ENCODE peak calls at places on chromosomes 1 and 21, in six cellular contexts. J is GM04503, Y is LoVo, C is brain pericyte, F is tibial artery, T is iris pigment epithelial cell. S is an unnamed sample.

GRCh38 chr1:85582687-85583354 is 2.3 kb downstream of the CCN1 start:
- DNase-seq in J (no peak), T (peak; percentile 71), C (no peak), F (no peak), Y (no peak), S (no peak)

GRCh38 chr1:8197493-8198282 is 120.2 kb upstream of the SLC45A1 start:
- DNase-seq in T (peak; percentile 97), J (peak; percentile 31), F (peak; percentile 63), Y (peak; percentile 92), C (no peak), S (peak; percentile 53)

GRCh38 chr1:22025368-22026154 is 24.1 kb downstream of the CELA3A start:
- DNase-seq in T (peak; percentile 93), J (peak; percentile 38), F (peak; percentile 85), C (peak; percentile 59), Y (peak; percentile 94), S (peak; percentile 67)

GRCh38 chr1:224343679-224344078 is 13.0 kb upstream of the CNIH4 start:
- DNase-seq in J (no peak), Y (no peak), F (no peak), T (no peak), C (no peak), S (no peak)

GRCh38 chr1:35377553-35377952 is 109.0 kb downstream of the ZMYM4 start:
- DNase-seq in T (peak; percentile 60), J (peak; percentile 9), F (no peak), C (no peak), Y (no peak), S (no peak)

GRCh38 chr1:224182057-224182865 is 779 bp upstream of the DEGS1 start:
- DNase-seq in C (no peak), F (no peak), J (no peak), Y (peak; percentile 32), T (no peak), S (no peak)

GRCh38 chr1:68321084-68321685 is 88.9 kb upstream of the WLS start:
- DNase-seq in F (peak; percentile 44), Y (peak; percentile 57), J (no peak), T (peak; percentile 71), C (no peak), S (peak; percentile 91)

GRCh38 chr1:39395357-39395831 is 96.0 kb upstream of the BMP8A start:
- DNase-seq in J (peak; percentile 61), C (no peak), T (peak; percentile 88), F (no peak), Y (peak; percentile 67), S (peak; percentile 28)

GRCh38 chr21:36718951-36719501 is 20.1 kb downstream of the SIM2 start:
- DNase-seq in J (no peak), F (peak; percentile 16), Y (peak; percentile 92), C (no peak), T (no peak), S (no peak)

GRCh38 chr1:59431566-59432294 is 134.8 kb downstream of the FGGY start:
- DNase-seq in F (no peak), T (no peak), J (no peak), Y (no peak), C (no peak), S (no peak)

GRCh38 chr1:204074274-204075115 is 1.6 kb downstream of the SOX13 start:
- DNase-seq in C (no peak), F (peak; percentile 61), T (peak; percentile 66), J (no peak), Y (peak; percentile 42), S (peak; percentile 78)

GRCh38 chr21:45715441-45715840 is 71.9 kb downstream of the PCBP3 start:
- DNase-seq in J (no peak), Y (no peak), F (no peak), T (no peak), C (no peak), S (no peak)

GRCh38 chr21:44967082-44968047 is 27.5 kb downstream of the SLX9 start:
- DNase-seq in C (no peak), F (no peak), Y (no peak), J (no peak), T (no peak), S (no peak)

GRCh38 chr1:243841507-243841906 is 8.5 kb downstream of the AKT3 start:
- DNase-seq in F (no peak), J (no peak), Y (no peak), C (no peak), T (peak; percentile 75), S (no peak)

GRCh38 chr1:115807723-115808122 is 33.2 kb downstream of the NHLH2 start:
- DNase-seq in J (peak; percentile 13), Y (peak; percentile 70), T (peak; percentile 75), F (peak; percentile 35), C (no peak), S (peak; percentile 71)

GRCh38 chr1:99146129-99146848 is 118.0 kb upstream of the PLPPR4 start:
- DNase-seq in C (peak; percentile 2), F (no peak), T (no peak), J (no peak), Y (no peak), S (no peak)

GRCh38 chr1:36739703-36740289 is 257.1 kb upstream of the CSF3R start:
- DNase-seq in C (no peak), F (no peak), T (no peak), Y (no peak), J (no peak), S (no peak)

GRCh38 chr1:59298178-59298583 is 1.3 kb downstream of the FGGY start:
- DNase-seq in F (peak; percentile 35), T (no peak), J (no peak), Y (no peak), C (no peak), S (peak; percentile 21)

GRCh38 chr21:45353200-45353599 is 51.8 kb upstream of the COL18A1 start:
- DNase-seq in C (no peak), T (no peak), F (no peak), J (no peak), Y (no peak), S (no peak)

GRCh38 chr1:44408181-44409018 is 3.3 kb downstream of the RNF220 start:
- DNase-seq in Y (no peak), J (no peak), T (no peak), F (no peak), C (no peak), S (no peak)

GRCh38 chr1:204495078-204495753 is 611 bp upstream of the PIK3C2B start:
- DNase-seq in T (no peak), Y (no peak), J (no peak), F (no peak), C (no peak), S (no peak)

GRCh38 chr1:169027607-169028320 is 78.7 kb upstream of the ATP1B1 start:
- DNase-seq in J (no peak), T (no peak), C (no peak), Y (no peak), F (no peak), S (no peak)

GRCh38 chr1:109482796-109483638 is 688 bp upstream of the ATXN7L2 start:
- DNase-seq in C (no peak), T (no peak), J (no peak), F (no peak), Y (no peak), S (peak; percentile 46)

GRCh38 chr1:224067621-224068457 is 46.1 kb upstream of the FBXO28 start:
- DNase-seq in C (no peak), J (no peak), T (peak; percentile 85), F (no peak), Y (peak; percentile 16), S (no peak)

GRCh38 chr1:96346708-96347107 is 374.9 kb upstream of the PTBP2 start:
- DNase-seq in F (no peak), T (no peak), Y (no peak), C (no peak), J (no peak), S (no peak)

GRCh38 chr1:14254184-14254583 is 344.3 kb upstream of the KAZN start:
- DNase-seq in F (no peak), J (no peak), C (no peak), Y (no peak), T (no peak), S (no peak)

GRCh38 chr1:247373721-247374141 is 42.1 kb upstream of the ZNF496 start:
- DNase-seq in F (peak; percentile 47), J (no peak), T (peak; percentile 28), Y (peak; percentile 66), C (no peak), S (peak; percentile 54)

GRCh38 chr1:108826081-108826635 is 30.7 kb downstream of the AKNAD1 start:
- DNase-seq in C (no peak), F (no peak), J (no peak), T (no peak), Y (no peak), S (no peak)

S was measured in body of pancreas.